ENCODE peak calls at places on chromosomes 11 and 22, in eight cellular contexts. K, E, V, W, S, O, R and Y are unnamed samples.

GRCh38 chr11:15927196-15927865 is 429.0 kb downstream of the SOX6 start:
- DNase-seq in W (no peak), V (no peak), E (no peak), O (no peak), K (no peak), S (no peak), R (no peak), Y (no peak)

GRCh38 chr11:115208808-115209259 is 295.4 kb downstream of the CADM1 start:
- DNase-seq in K (no peak), W (no peak), S (no peak), R (no peak), V (no peak), E (no peak), O (no peak), Y (no peak)

GRCh38 chr22:29331658-29332300 is 16.3 kb upstream of the RASL10A start:
- DNase-seq in V (no peak), E (no peak), O (no peak), S (no peak), W (no peak), K (no peak), R (no peak), Y (no peak)

GRCh38 chr11:33089776-33090175 is 50.4 kb downstream of the TCP11L1 start:
- DNase-seq in S (no peak), O (no peak), V (no peak), W (peak), K (no peak), R (no peak), E (no peak), Y (no peak)

GRCh38 chr22:45502215-45503070 is at the start of gene FBLN1:
- DNase-seq in W (no peak), R (peak), O (no peak), S (no peak), V (no peak), K (peak), E (no peak), Y (no peak)

GRCh38 chr22:49983148-49984042 is 22.8 kb downstream of the PIM3 start:
- DNase-seq in E (peak), K (peak), S (no peak), O (no peak), R (no peak), W (no peak), V (peak), Y (no peak)

GRCh38 chr22:49209452-49210195 is 618.0 kb downstream of the BRD1 start:
- DNase-seq in W (no peak), K (no peak), E (no peak), R (no peak), O (peak), S (no peak), V (no peak), Y (peak)

GRCh38 chr22:44648821-44649566 is 53.0 kb upstream of the PRR5 start:
- DNase-seq in S (no peak), O (no peak), W (peak), V (no peak), E (no peak), K (peak), R (peak), Y (no peak)

GRCh38 chr11:63877658-63878241 is 38.8 kb downstream of the MARK2 start:
- DNase-seq in W (no peak), V (no peak), O (no peak), S (no peak), E (no peak), K (no peak), R (no peak), Y (no peak)

GRCh38 chr11:62088331-62088933 is 35.4 kb upstream of the INCENP start:
- DNase-seq in V (no peak), S (no peak), K (no peak), E (no peak), O (no peak), R (no peak), W (no peak), Y (no peak)